ENCODE peak calls at places on chromosomes 12 and 14, in five cellular contexts. T, W, M, C and Y are unnamed samples.

GRCh38 chr12:13223176-13223806 is 26.8 kb downstream of the EMP1 start:
- DNase-seq in T (no peak), W (no peak), M (no peak), C (no peak), Y (no peak)

GRCh38 chr12:13022737-13023370 is 21.3 kb upstream of the FAM234B start:
- DNase-seq in T (no peak), W (no peak), M (no peak), C (no peak), Y (no peak)

GRCh38 chr12:88202500-88202899 is 60.4 kb downstream of the TMTC3 start:
- DNase-seq in T (no peak), W (no peak), M (no peak), C (no peak), Y (no peak)

GRCh38 chr14:105059035-105059916 is 6.0 kb downstream of the GPR132 start:
- DNase-seq in T (no peak), W (no peak), M (no peak), C (no peak), Y (no peak)

GRCh38 chr12:1505576-1505975 is 88.8 kb downstream of the FBXL14 start:
- DNase-seq in T (no peak), W (no peak), M (no peak), C (no peak), Y (no peak)

GRCh38 chr12:6278439-6279255 is 31.8 kb upstream of the PLEKHG6 start:
- DNase-seq in T (peak; percentile 68), W (peak; percentile 64), M (peak; percentile 89), C (peak; percentile 87), Y (no peak)

GRCh38 chr14:29671034-29671433 is 256.6 kb downstream of the PRKD1 start:
- DNase-seq in T (no peak), W (no peak), M (no peak), C (no peak), Y (no peak)

GRCh38 chr14:62313228-62313627 is 551.0 kb downstream of the SNAPC1 start:
- DNase-seq in T (no peak), W (no peak), M (no peak), C (no peak), Y (no peak)

GRCh38 chr12:4943067-4943937 is 33.6 kb downstream of the KCNA1 start:
- DNase-seq in T (no peak), W (no peak), M (no peak), C (no peak), Y (no peak)

GRCh38 chr12:8953773-8954402 is 4.4 kb upstream of the M6PR start:
- DNase-seq in T (no peak), W (no peak), M (no peak), C (no peak), Y (no peak)

GRCh38 chr14:20560961-20561360 is at the start of gene RNASE9:
- DNase-seq in T (no peak), W (no peak), M (no peak), C (no peak), Y (no peak)

GRCh38 chr12:53603196-53603595 is 23.0 kb downstream of the ATF7 start:
- DNase-seq in T (no peak), W (no peak), M (no peak), C (no peak), Y (no peak)